ENCODE peak calls at places on chromosomes 3 and 15, in six cellular contexts. R, O, H, V, F and L are unnamed samples.

GRCh38 chr3:146065573-146066006 is 95.4 kb downstream of the PLOD2 start:
- DNase-seq in V (peak), F (peak), O (no peak), H (no peak), R (no peak), L (no peak)

GRCh38 chr15:69275104-69275670 is 23.5 kb upstream of the PAQR5 start:
- DNase-seq in O (no peak), V (no peak), F (no peak), H (no peak), R (no peak), L (no peak)

GRCh38 chr3:195149292-195149691 is 121.7 kb downstream of the XXYLT1 start:
- DNase-seq in H (no peak), R (no peak), O (peak), F (peak), V (no peak), L (no peak)

GRCh38 chr3:9715764-9716437 is 12.3 kb downstream of the CPNE9 start:
- DNase-seq in R (peak), O (no peak), V (peak), H (peak), F (peak), L (peak)

GRCh38 chr3:57944313-57944580 is 64.0 kb upstream of the FLNB start:
- DNase-seq in O (no peak), V (no peak), R (no peak), H (no peak), F (no peak), L (no peak)

GRCh38 chr15:87887177-87887576 is 369.4 kb downstream of the NTRK3 start:
- DNase-seq in R (no peak), V (no peak), F (no peak), O (no peak), H (no peak), L (no peak)

GRCh38 chr3:149473991-149474819 is at the start of gene TM4SF4:
- DNase-seq in F (no peak), R (no peak), O (no peak), V (no peak), H (no peak), L (no peak)

GRCh38 chr15:95875141-95875643 is 455.3 kb upstream of the NR2F2 start:
- DNase-seq in V (peak), R (no peak), H (no peak), F (peak), O (no peak), L (no peak)

GRCh38 chr15:53833134-53833624 is 73.7 kb upstream of the WDR72 start:
- DNase-seq in F (no peak), H (no peak), O (peak), V (no peak), R (no peak), L (no peak)

GRCh38 chr3:129257609-129258008 is 8.2 kb downstream of the COPG1 start:
- DNase-seq in O (no peak), H (no peak), V (no peak), R (peak), F (no peak), L (no peak)

GRCh38 chr3:71584216-71585061 is 911 bp upstream of the FOXP1 start:
- DNase-seq in H (peak), R (peak), O (peak), V (peak), F (peak), L (no peak)

GRCh38 chr3:60126905-60127304 is 1077.1 kb upstream of the CFAP20DC start:
- DNase-seq in R (no peak), V (no peak), H (no peak), F (no peak), O (no peak), L (no peak)

GRCh38 chr3:100254168-100254777 is 6.5 kb upstream of the TBC1D23 start:
- DNase-seq in V (no peak), R (peak), O (peak), H (no peak), F (peak), L (peak)

GRCh38 chr3:87270908-87271727 is 5.3 kb downstream of the POU1F1 start:
- DNase-seq in R (no peak), F (peak), V (no peak), H (no peak), O (no peak), L (no peak)

GRCh38 chr3:156477306-156477705 is 77.6 kb downstream of the SSR3 start:
- DNase-seq in V (no peak), F (peak), H (no peak), O (no peak), R (no peak), L (no peak)

GRCh38 chr3:192915306-192915705 is 2.4 kb downstream of the MB21D2 start:
- DNase-seq in H (no peak), O (peak), F (peak), V (no peak), R (no peak), L (no peak)

GRCh38 chr3:66228707-66229106 is 7.9 kb downstream of the SLC25A26 start:
- DNase-seq in H (no peak), R (no peak), V (no peak), O (no peak), F (no peak), L (no peak)

GRCh38 chr15:74037171-74038117 is 42.9 kb downstream of the PML start:
- DNase-seq in O (no peak), F (no peak), V (no peak), H (no peak), R (no peak), L (no peak)

GRCh38 chr15:81155375-81156218 is 21.5 kb downstream of the CFAP161 start:
- DNase-seq in F (peak), O (peak), R (no peak), V (peak), H (no peak), L (no peak)

GRCh38 chr3:110062711-110063110 is 725.4 kb upstream of the DPPA4 start:
- DNase-seq in O (no peak), R (no peak), H (no peak), F (peak), V (no peak), L (no peak)

GRCh38 chr3:49476563-49476962 is 6.5 kb downstream of the DAG1 start:
- DNase-seq in R (no peak), H (no peak), F (peak), O (no peak), V (peak), L (no peak)

GRCh38 chr3:158859362-158859761 is 57.5 kb downstream of the MFSD1 start:
- DNase-seq in R (no peak), V (no peak), F (no peak), O (no peak), H (no peak), L (no peak)

GRCh38 chr3:177203689-177204395 is 6.6 kb upstream of the TBL1XR1 start:
- DNase-seq in V (no peak), F (no peak), R (no peak), O (no peak), H (no peak), L (no peak)

GRCh38 chr3:177197934-177198484 is 727 bp upstream of the TBL1XR1 start:
- DNase-seq in V (no peak), H (no peak), O (no peak), F (no peak), R (no peak), L (no peak)

GRCh38 chr3:177199206-177199765 is 2.0 kb upstream of the TBL1XR1 start:
- DNase-seq in H (no peak), F (no peak), R (no peak), V (no peak), O (no peak), L (no peak)

GRCh38 chr3:177197041-177197933 is at the start of gene TBL1XR1:
- DNase-seq in R (peak), H (peak), V (peak), O (peak), F (peak), L (peak)

DNA sequence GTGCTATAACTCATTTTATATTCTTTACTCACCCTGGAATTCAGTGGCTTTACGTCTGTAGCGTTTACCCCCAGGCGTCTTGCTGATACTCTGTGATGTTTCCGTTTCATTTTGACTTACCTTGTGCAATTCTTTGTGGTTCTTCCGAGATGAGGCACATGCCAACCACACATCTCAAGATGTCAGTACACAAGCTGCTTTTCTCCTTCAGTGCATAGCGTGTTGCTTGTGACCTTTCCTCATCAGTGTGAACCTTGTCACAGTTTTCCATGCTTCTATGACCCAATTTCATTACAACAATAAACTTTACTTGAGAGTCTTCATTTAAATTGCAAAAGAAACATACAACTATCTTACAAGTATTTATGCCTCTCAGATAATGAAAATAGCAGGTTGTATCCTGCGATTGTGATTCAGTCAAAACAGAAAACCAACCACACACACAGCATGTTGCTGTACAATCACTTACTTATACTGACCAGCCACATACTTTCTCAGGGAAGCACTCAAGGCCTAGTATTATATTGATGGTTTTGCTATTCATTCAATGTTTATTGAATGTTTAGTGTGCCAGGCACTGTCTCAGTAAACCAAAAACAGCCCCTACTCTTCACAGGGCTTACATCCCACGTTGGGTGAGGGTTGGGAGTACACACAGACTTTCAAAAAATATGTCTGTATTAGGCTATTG is 4.6 kb upstream of the TBL1XR1 start:
- DNase-seq in V (peak), F (no peak), O (no peak), R (no peak), H (no peak), L (no peak)
- H3K4me3 ChIP-seq in V (no peak), F (no peak), O (no peak), R (no peak), H (no peak), L (no peak)

DNA sequence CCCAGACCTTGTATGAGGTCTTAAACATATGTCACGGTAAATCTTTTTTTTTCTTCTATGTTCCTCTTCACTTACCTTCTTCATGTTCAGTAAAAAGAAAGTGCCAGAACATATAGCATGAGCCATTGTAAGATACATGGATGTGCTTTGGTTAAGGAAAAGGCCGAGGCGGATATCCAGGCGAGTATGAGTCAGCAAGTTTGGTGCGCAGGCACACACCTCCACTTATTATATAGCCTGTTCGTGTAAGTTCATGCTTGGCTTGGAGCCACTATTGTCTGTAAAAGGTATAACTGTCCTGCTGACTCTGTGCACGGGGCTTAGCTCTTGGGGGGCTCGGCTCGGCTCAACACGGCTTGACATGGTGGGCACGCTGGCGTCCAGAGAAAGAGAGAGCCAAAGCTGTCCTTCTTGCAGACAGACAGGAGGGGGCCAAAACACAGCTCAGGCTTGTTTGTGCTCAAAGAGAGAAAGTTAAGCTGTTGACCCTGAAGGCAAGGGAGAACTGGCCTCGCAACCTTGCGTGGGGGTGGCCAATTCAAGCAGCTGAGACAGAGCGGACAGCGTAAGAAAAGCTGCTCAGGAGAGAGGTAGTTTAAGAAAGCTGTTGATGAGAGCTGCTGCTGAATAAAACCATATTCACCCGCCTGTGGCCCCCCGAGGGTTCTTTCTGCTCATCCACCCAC is 251.2 kb downstream of the SLC9A9 start:
- DNase-seq in F (no peak), R (peak), H (no peak), O (no peak), V (no peak), L (no peak)
- TF ChIP-seq CTCF in F (no peak), R (no peak), H (no peak), O (no peak), V (no peak), L (no peak)

GRCh38 chr15:40951764-40952163 is 1.5 kb upstream of the CHAC1 start:
- DNase-seq in V (no peak), R (no peak), F (no peak), H (no peak), O (no peak), L (no peak)

GRCh38 chr15:40955141-40955903 is 2.1 kb downstream of the CHAC1 start:
- DNase-seq in F (no peak), R (no peak), H (peak), O (no peak), V (no peak), L (no peak)

GRCh38 chr15:40952901-40953712 is at the start of gene CHAC1:
- DNase-seq in R (peak), O (peak), F (peak), H (peak), V (peak), L (peak)

GRCh38 chr15:40952301-40952900 is 870 bp upstream of the CHAC1 start:
- DNase-seq in F (no peak), O (peak), V (no peak), H (peak), R (no peak), L (no peak)

DNA sequence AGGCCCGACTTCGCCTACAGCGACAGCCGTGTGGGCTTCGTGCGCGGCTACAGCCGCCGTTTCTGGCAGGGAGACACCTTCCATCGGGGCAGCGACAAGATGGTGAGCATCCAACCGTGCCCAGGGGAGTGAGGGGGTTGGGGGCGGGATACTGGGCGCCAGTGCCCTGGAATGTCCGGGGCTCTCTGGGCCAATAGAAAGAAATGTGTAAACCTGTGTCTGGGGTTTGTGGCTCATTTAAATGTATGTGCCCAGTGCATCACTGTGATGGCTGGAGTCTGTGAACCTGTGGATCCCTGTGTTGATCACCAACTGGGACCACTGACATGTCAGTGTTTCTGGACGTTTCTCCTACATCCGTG is 423 bp downstream of the CHAC1 start:
- DNase-seq in F (peak), V (no peak), H (no peak), O (no peak), R (no peak), L (no peak)
- H3K4me3 ChIP-seq in F (peak), V (peak), H (peak), O (peak), R (peak), L (peak)

GRCh38 chr3:52280046-52280445 is 1.6 kb upstream of the WDR82 start:
- DNase-seq in O (peak), R (no peak), V (no peak), H (no peak), F (peak), L (no peak)

GRCh38 chr3:52277071-52277964 is 1.1 kb downstream of the WDR82 start:
- DNase-seq in H (peak), F (peak), O (peak), V (no peak), R (peak), L (no peak)

GRCh38 chr3:52278510-52279069 is at the start of gene WDR82:
- DNase-seq in H (peak), F (peak), V (peak), R (peak), O (peak), L (peak)

GRCh38 chr3:52281980-52282801 is 3.7 kb upstream of the WDR82 start:
- DNase-seq in O (no peak), H (no peak), F (peak), V (no peak), R (peak), L (no peak)

GRCh38 chr3:52277972-52278509 is 408 bp downstream of the WDR82 start:
- DNase-seq in V (no peak), H (peak), F (no peak), R (no peak), O (peak), L (no peak)
- TF ChIP-seq CTCF in V (no peak), H (peak), F (peak), R (peak), O (peak), L (peak)

GRCh38 chr15:40105517-40106202 is 3.0 kb downstream of the BMF start:
- DNase-seq in V (no peak), H (no peak), F (no peak), O (no peak), R (no peak), L (no peak)

GRCh38 chr15:40104296-40104864 is 4.3 kb downstream of the BMF start:
- DNase-seq in H (no peak), F (no peak), R (no peak), O (no peak), V (no peak), L (no peak)

GRCh38 chr15:40103864-40104271 is 4.8 kb downstream of the BMF start:
- DNase-seq in F (no peak), H (no peak), R (no peak), O (no peak), V (no peak), L (no peak)

GRCh38 chr15:40106203-40107161 is 2.2 kb downstream of the BMF start:
- DNase-seq in H (no peak), O (no peak), F (peak), R (no peak), V (peak), L (no peak)

DNA sequence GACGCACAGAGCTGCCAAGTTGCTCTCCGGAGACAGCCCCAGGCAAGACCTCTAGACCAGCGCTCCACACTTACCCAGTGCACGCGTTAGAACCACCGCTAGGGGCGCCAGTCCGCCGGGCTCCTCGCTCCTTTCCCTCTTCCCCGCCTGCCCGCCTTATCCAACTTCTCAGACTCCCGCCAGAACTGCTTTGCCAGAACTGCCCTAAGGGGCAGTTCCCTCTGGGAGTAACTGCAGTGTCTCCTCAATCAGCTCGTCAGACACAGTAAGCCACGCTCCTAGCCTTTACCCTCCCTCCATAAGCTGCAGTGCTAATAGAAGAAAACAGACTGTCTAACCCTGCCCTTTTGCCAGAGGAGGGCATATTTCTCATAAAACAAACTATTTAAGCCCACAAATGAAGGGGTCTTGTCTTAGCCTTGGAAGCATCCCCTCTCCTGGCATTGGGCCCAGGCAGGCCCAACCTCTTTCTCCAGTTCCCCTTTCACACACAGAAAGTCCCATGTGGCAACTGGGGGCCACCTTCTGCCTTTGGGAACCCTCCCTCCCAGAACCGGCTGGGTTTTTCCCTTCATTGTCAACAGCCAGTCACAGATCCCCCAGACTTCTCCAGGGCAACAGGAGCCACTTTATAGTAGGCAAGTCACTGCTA is 3.7 kb downstream of the BMF start:
- DNase-seq in H (peak), O (peak), V (peak), F (peak), R (peak), L (no peak)
- H3K4me3 ChIP-seq in H (no peak), O (peak), V (peak), F (no peak), R (no peak), L (no peak)

GRCh38 chr3:23761440-23761896 is 44.3 kb upstream of the UBE2E1 start:
- DNase-seq in R (no peak), O (no peak), H (no peak), V (no peak), F (peak), L (no peak)
- TF ChIP-seq CTCF in R (no peak), O (peak), H (peak), V (peak), F (peak), L (peak)

GRCh38 chr3:198081421-198081844 is 121.4 kb downstream of the LMLN start:
- DNase-seq in R (no peak), V (no peak), H (no peak), O (peak), F (no peak), L (no peak)
- H3K4me3 ChIP-seq in R (no peak), V (peak), H (no peak), O (no peak), F (no peak), L (no peak)